ENCODE peak calls at places on chromosomes 12 and 14, in seven cellular contexts. F is CD8-positive, alpha-beta T cell; C is H1; S is transverse colon; B is A549; M is tibial artery; H is hepatocyte. P is an unnamed sample.

GRCh38 chr12:75877588-75878381 is 153.8 kb downstream of the PHLDA1 start:
- DNase-seq in F (no peak), C (no peak), S (no peak), B (no peak), M (no peak), H (peak), P (no peak)

GRCh38 chr12:123973552-123974341 is 732 bp downstream of the ZNF664 start:
- DNase-seq in F (peak), C (no peak), S (peak), B (peak), M (peak), H (peak), P (no peak)

GRCh38 chr12:66111605-66112004 is 18.9 kb downstream of the LLPH start:
- DNase-seq in F (no peak), C (no peak), S (no peak), B (no peak), M (no peak), H (no peak), P (no peak)

GRCh38 chr12:88067301-88067700 is 38.1 kb upstream of the C12orf50 start:
- DNase-seq in F (no peak), C (no peak), S (no peak), B (no peak), M (no peak), H (no peak), P (no peak)

GRCh38 chr12:108099085-108099484 is 30.0 kb upstream of the WSCD2 start:
- DNase-seq in F (no peak), C (no peak), S (no peak), B (no peak), M (no peak), H (no peak), P (no peak)

GRCh38 chr12:115473257-115473956 is 789.4 kb upstream of the TBX3 start:
- DNase-seq in F (no peak), C (no peak), S (no peak), B (no peak), M (no peak), H (no peak), P (no peak)

GRCh38 chr12:116863275-116863767 is 17.9 kb downstream of the HRK start:
- DNase-seq in F (no peak), C (peak), S (peak), B (peak), M (no peak), H (peak), P (no peak)

GRCh38 chr12:16618256-16618655 is 12.3 kb upstream of the LMO3 start:
- DNase-seq in F (no peak), C (no peak), S (no peak), B (no peak), M (no peak), H (no peak), P (no peak)

GRCh38 chr12:113759135-113759534 is 207.0 kb downstream of the RBM19 start:
- DNase-seq in F (no peak), C (no peak), S (no peak), B (no peak), M (no peak), H (no peak), P (no peak)

GRCh38 chr14:69268223-69268622 is 8.3 kb downstream of the GALNT16 start:
- DNase-seq in F (no peak), C (no peak), S (no peak), B (no peak), M (no peak), H (no peak), P (no peak)

GRCh38 chr12:27970391-27970980 is 2.0 kb downstream of the PTHLH start:
- DNase-seq in F (no peak), C (no peak), S (no peak), B (peak), M (peak), H (peak), P (no peak)

GRCh38 chr12:42507031-42507430 is 82.5 kb downstream of the PRICKLE1 start:
- DNase-seq in F (no peak), C (no peak), S (no peak), B (no peak), M (no peak), H (no peak), P (no peak)

GRCh38 chr12:108826807-108827721 is 30.3 kb downstream of the SSH1 start:
- DNase-seq in F (no peak), C (no peak), S (no peak), B (no peak), M (no peak), H (no peak), P (no peak)

GRCh38 chr14:96037891-96038557 is 1.1 kb upstream of the C14orf132 start:
- DNase-seq in F (no peak), C (no peak), S (peak), B (peak), M (peak), H (no peak), P (no peak)

GRCh38 chr12:124837958-124838803 is 25.5 kb downstream of the SCARB1 start:
- DNase-seq in F (no peak), C (no peak), S (peak), B (peak), M (peak), H (peak), P (peak)

GRCh38 chr12:66716522-66716921 is 37.6 kb upstream of the GRIP1 start:
- DNase-seq in F (no peak), C (no peak), S (no peak), B (no peak), M (no peak), H (no peak), P (no peak)

GRCh38 chr12:77339610-77340009 is 274.2 kb upstream of the E2F7 start:
- DNase-seq in F (no peak), C (no peak), S (no peak), B (no peak), M (no peak), H (no peak), P (no peak)

GRCh38 chr14:48792376-48793024 is 793.7 kb downstream of the RPS29 start:
- DNase-seq in F (no peak), C (no peak), S (no peak), B (no peak), M (no peak), H (peak), P (no peak)

GRCh38 chr14:56808314-56809201 is 1.7 kb downstream of the OTX2 start:
- DNase-seq in F (no peak), C (no peak), S (no peak), B (no peak), M (no peak), H (peak), P (no peak)

GRCh38 chr12:4956054-4956453 is 46.3 kb downstream of the KCNA1 start:
- DNase-seq in F (no peak), C (no peak), S (no peak), B (no peak), M (no peak), H (no peak), P (peak)

GRCh38 chr12:65335021-65335714 is 56.7 kb downstream of the MSRB3 start:
- DNase-seq in F (no peak), C (no peak), S (no peak), B (peak), M (no peak), H (peak), P (peak)

GRCh38 chr14:23322568-23323517 is 1.6 kb downstream of the PABPN1 start:
- DNase-seq in F (no peak), C (no peak), S (no peak), B (no peak), M (no peak), H (no peak), P (no peak)

GRCh38 chr14:69595336-69595735 is 16.1 kb upstream of the SUSD6 start:
- DNase-seq in F (no peak), C (no peak), S (no peak), B (no peak), M (no peak), H (no peak), P (no peak)

GRCh38 chr12:10663869-10664268 is 10.0 kb downstream of the STYK1 start:
- DNase-seq in F (no peak), C (no peak), S (no peak), B (no peak), M (no peak), H (no peak), P (no peak)

GRCh38 chr12:1928439-1929121 is 10.1 kb upstream of the CACNA2D4 start:
- DNase-seq in F (no peak), C (no peak), S (no peak), B (no peak), M (no peak), H (no peak), P (no peak)

GRCh38 chr12:75974323-75975273 is 57.0 kb downstream of the PHLDA1 start:
- DNase-seq in F (no peak), C (no peak), S (no peak), B (no peak), M (no peak), H (no peak), P (no peak)

GRCh38 chr12:22299294-22299912 is 35.1 kb downstream of the ST8SIA1 start:
- DNase-seq in F (no peak), C (no peak), S (no peak), B (peak), M (no peak), H (no peak), P (no peak)

GRCh38 chr12:64892561-64892960 is 68.1 kb downstream of the TBC1D30 start:
- DNase-seq in F (no peak), C (no peak), S (no peak), B (no peak), M (no peak), H (no peak), P (no peak)

GRCh38 chr12:56042430-56043203 is 899 bp downstream of the RPS26 start:
- DNase-seq in F (no peak), C (no peak), S (peak), B (no peak), M (no peak), H (no peak), P (no peak)

GRCh38 chr12:103626498-103626897 is 39.4 kb downstream of the STAB2 start:
- DNase-seq in F (no peak), C (no peak), S (peak), B (peak), M (peak), H (peak), P (no peak)

GRCh38 chr12:6770094-6770493 is 2.2 kb upstream of the LAG3 start:
- DNase-seq in F (no peak), C (no peak), S (no peak), B (no peak), M (no peak), H (no peak), P (no peak)

GRCh38 chr14:29741909-29742401 is 185.7 kb downstream of the PRKD1 start:
- DNase-seq in F (no peak), C (no peak), S (no peak), B (no peak), M (peak), H (no peak), P (peak)

GRCh38 chr14:83342590-83342989 is 1808.9 kb upstream of the SEL1L start:
- DNase-seq in F (no peak), C (no peak), S (no peak), B (no peak), M (peak), H (no peak), P (no peak)

GRCh38 chr14:54108481-54109471 is 152.2 kb upstream of the BMP4 start:
- DNase-seq in F (no peak), C (no peak), S (no peak), B (peak), M (no peak), H (no peak), P (peak)

GRCh38 chr14:102540310-102541028 is 30.9 kb upstream of the ANKRD9 start:
- DNase-seq in F (no peak), C (no peak), S (no peak), B (no peak), M (no peak), H (peak), P (no peak)

GRCh38 chr14:91261115-91261514 is 16.6 kb upstream of the GPR68 start:
- DNase-seq in F (no peak), C (no peak), S (no peak), B (no peak), M (no peak), H (no peak), P (no peak)

GRCh38 chr12:108097160-108097911 is 31.8 kb upstream of the WSCD2 start:
- DNase-seq in F (no peak), C (no peak), S (no peak), B (no peak), M (peak), H (no peak), P (no peak)

GRCh38 chr14:68173227-68173972 is 353.8 kb downstream of the RAD51B start:
- DNase-seq in F (no peak), C (no peak), S (no peak), B (no peak), M (no peak), H (no peak), P (no peak)

GRCh38 chr12:12524128-12524527 is 38.5 kb downstream of the DUSP16 start:
- DNase-seq in F (no peak), C (no peak), S (no peak), B (no peak), M (no peak), H (no peak), P (no peak)

GRCh38 chr12:54011665-54012532 is 3.1 kb downstream of the HOXC8 start:
- DNase-seq in F (no peak), C (no peak), S (no peak), B (no peak), M (no peak), H (no peak), P (no peak)

GRCh38 chr12:54014315-54015209 is 5.8 kb downstream of the HOXC8 start:
- DNase-seq in F (no peak), C (no peak), S (no peak), B (no peak), M (no peak), H (no peak), P (no peak)

GRCh38 chr12:54010972-54011664 is 2.3 kb downstream of the HOXC8 start:
- DNase-seq in F (no peak), C (no peak), S (no peak), B (no peak), M (no peak), H (no peak), P (no peak)

GRCh38 chr12:54010053-54010971 is 1.5 kb downstream of the HOXC8 start:
- DNase-seq in F (no peak), C (no peak), S (no peak), B (no peak), M (no peak), H (no peak), P (no peak)

DNA sequence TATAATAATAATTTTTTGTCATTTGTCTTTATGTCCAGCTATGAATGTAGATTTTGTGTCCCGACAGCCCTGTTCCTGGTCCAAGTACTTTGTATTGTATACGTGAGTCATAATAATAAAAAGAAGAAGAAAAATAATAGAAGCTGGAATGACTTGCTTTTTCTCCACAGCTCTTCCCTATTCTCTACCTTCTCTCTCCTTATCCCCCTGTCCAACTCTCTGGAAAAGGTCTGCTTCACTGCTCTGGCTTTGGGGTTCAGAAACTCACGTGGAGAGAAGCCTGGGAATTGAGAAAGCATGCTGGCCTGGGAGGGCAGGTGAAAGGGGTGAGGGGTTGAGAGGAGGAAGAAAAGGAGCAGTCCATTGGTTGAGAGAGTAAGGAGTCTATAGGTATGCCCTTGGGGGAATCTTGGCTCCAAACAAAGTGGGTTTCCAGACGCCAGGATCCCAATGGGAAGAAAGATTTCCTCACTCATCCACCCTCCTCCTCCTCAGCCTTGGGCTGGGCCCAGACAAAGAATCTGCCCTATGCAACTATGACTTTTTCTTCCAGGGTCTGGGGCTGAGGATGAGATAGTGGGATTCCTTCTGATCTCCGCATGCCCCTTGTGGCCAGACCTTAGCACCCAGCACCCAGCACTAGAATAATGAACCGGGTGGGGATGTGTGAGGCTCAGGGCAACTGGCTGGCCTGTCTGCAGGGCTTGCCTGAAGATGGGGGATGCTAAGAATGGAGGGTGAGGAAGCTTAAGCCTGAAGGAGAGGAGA is 4.0 kb downstream of the HOXC8 start:
- DNase-seq in F (no peak), C (no peak), S (no peak), B (peak), M (no peak), H (no peak), P (no peak)
- TF ChIP-seq CTCF in F (no peak), C (peak), S (no peak), B (no peak), M (no peak), H (no peak), P (no peak)

GRCh38 chr12:26112703-26113147 is 12.1 kb downstream of the BHLHE41 start:
- DNase-seq in F (no peak), C (no peak), S (no peak), B (no peak), M (no peak), H (peak), P (no peak)

GRCh38 chr12:26112232-26112631 is 12.6 kb downstream of the BHLHE41 start:
- DNase-seq in F (no peak), C (no peak), S (no peak), B (no peak), M (no peak), H (no peak), P (no peak)

GRCh38 chr12:26114720-26115406 is 10.0 kb downstream of the BHLHE41 start:
- DNase-seq in F (no peak), C (no peak), S (no peak), B (no peak), M (no peak), H (no peak), P (no peak)

GRCh38 chr12:26113853-26114719 is 10.8 kb downstream of the BHLHE41 start:
- DNase-seq in F (peak), C (peak), S (peak), B (peak), M (peak), H (peak), P (no peak)

GRCh38 chr12:26113194-26113654 is 11.6 kb downstream of the BHLHE41 start:
- DNase-seq in F (no peak), C (no peak), S (no peak), B (no peak), M (peak), H (no peak), P (no peak)
- H3K4me3 ChIP-seq in F (no peak), C (peak), S (peak), B (peak), M (peak), H (no peak), P (no peak)

GRCh38 chr12:58616618-58617017 is 303.7 kb downstream of the LRIG3 start:
- DNase-seq in F (no peak), C (no peak), S (no peak), B (no peak), M (no peak), H (no peak), P (no peak)
- TF ChIP-seq CTCF in F (no peak), C (no peak), S (no peak), B (no peak), M (no peak), H (no peak), P (no peak)

DNA sequence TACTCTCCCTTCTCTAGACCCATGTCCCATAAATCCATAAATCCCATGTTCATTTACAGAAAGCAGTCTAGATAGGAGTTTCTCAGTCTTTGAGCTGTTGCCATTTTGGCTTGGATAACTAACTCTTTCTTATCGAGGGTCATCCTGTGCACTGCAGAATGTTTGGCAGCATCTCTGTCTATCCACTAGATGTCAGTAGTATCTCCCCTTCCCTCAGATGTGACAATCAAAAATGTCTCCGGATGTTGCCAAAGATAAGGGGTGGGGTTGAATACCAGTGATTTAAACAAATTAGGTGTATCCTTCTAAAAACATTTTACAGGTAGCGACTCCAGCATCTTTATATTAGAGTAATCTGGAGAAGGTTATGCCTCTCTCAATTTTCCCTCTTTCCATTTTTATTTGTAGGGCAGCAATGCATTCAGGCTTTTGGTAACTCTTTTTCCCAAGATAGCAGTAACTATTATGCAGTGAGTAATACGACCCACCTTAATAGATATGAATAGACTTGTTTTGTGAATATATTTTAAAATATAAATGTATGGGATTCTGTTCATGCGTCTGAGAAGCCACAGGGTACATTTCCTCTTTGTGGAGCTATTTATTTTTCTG is 100.7 kb downstream of the LRRK2 start:
- DNase-seq in F (no peak), C (no peak), S (no peak), B (peak), M (no peak), H (peak), P (no peak)
- H3K4me3 ChIP-seq in F (no peak), C (no peak), S (no peak), B (peak), M (no peak), H (no peak), P (no peak)

DNA sequence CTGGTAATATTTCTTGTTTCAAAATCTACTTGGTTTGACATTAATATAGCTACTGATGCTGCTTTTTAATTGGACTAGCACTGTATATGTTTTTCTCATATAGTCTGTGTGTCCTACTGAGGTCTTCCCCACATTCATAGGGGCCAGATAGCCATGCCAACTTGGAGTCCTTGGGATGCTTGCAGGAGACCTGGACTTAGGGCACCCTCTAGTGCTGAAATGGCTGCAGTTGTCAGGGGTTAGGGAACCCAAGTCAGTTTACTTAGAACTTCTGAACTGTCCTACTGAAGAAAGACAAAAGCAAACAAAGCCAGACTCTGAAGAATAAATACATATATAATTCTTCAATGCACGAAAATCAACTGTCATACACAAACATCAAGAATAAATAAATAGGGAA is 279.9 kb upstream of the SYT1 start:
- DNase-seq in F (no peak), C (peak), S (no peak), B (peak), M (no peak), H (no peak), P (no peak)
- TF ChIP-seq CTCF in F (no peak), C (peak), S (no peak), B (no peak), M (no peak), H (peak), P (peak)

DNA sequence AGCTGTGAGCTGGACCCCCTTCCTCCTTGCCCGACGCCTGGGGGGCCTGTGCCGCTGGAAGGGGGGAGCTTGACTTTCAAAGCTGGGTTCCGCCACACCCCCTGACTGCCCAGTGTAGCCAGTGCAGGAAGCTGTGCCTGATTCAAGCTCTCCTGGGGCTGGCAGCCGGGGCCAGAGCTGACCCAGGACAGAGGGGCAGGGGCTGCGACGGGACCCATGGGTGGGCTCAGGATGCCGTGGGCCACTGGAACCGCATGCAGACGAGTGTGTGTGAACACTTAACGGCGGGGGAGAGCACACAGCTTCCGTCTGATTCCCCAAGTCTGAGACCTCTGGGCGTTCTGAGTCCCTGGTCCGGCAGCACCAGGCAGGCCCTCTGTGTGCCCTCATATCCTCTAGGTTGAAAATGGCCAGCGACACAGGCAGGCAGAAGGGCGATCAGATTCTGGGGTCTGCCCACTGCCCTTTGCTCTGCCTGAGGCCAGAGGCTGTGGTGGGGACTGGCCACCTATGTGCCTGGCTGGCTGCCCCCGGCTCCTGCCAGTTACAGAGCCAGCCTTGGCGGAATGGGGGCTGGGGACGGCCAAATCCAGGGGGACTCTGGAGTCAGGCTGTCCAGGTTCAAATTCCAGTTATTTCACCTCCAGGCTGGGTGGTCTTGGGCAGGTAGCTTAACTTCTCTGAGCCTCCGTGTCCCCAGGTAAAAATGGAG is 54.0 kb downstream of the CYP46A1 start:
- DNase-seq in F (no peak), C (no peak), S (no peak), B (no peak), M (no peak), H (no peak), P (no peak)
- H3K4me3 ChIP-seq in F (no peak), C (no peak), S (peak), B (peak), M (peak), H (no peak), P (peak)

P was measured in astrocyte of the cerebellum.